ENCODE peak calls at places on chromosomes 5 and 9, in seven cellular contexts. N is PC-9, G is colonic mucosa, H is iPS DF 6.9, F is transverse colon, J is ovary, Q is left ventricle myocardium inferior. L is an unnamed sample.

GRCh38 chr5:80607832-80608231 is 37.8 kb upstream of the ANKRD34B start:
- DNase-seq in G (no peak), H (no peak), J (no peak), N (no peak), Q (no peak), F (no peak), L (no peak)

GRCh38 chr5:95861221-95861857 is 38.8 kb upstream of the GLRX start:
- DNase-seq in H (no peak), Q (peak), F (peak), N (peak), J (peak), G (peak), L (no peak)

GRCh38 chr9:127810378-127811187 is 7.9 kb downstream of the FPGS start:
- DNase-seq in G (no peak), J (no peak), F (no peak), N (no peak), H (no peak), Q (no peak), L (no peak)

GRCh38 chr5:34854459-34855174 is 15.7 kb downstream of the TTC23L start:
- DNase-seq in G (no peak), J (no peak), N (no peak), Q (no peak), F (no peak), H (no peak), L (no peak)

GRCh38 chr9:111975709-111976108 is 79.1 kb downstream of the UGCG start:
- DNase-seq in Q (peak), J (no peak), G (peak), H (peak), N (no peak), F (peak), L (peak)

GRCh38 chr9:137358126-137358525 is 56.1 kb upstream of the NRARP start:
- DNase-seq in N (no peak), H (no peak), G (no peak), J (no peak), F (no peak), Q (no peak), L (no peak)

GRCh38 chr9:36040271-36040925 is 3.7 kb downstream of the RECK start:
- DNase-seq in J (no peak), H (no peak), G (no peak), F (no peak), Q (no peak), N (peak), L (no peak)

GRCh38 chr9:100472725-100473261 is at the start of gene TMEFF1:
- DNase-seq in G (peak), H (peak), J (peak), N (no peak), Q (peak), F (peak), L (peak)

GRCh38 chr5:208449-209114 is 9.4 kb downstream of the CCDC127 start:
- DNase-seq in F (no peak), N (no peak), Q (no peak), J (no peak), G (no peak), H (no peak), L (no peak)

GRCh38 chr9:127049044-127049443 is 73.4 kb downstream of the ANGPTL2 start:
- DNase-seq in N (peak), Q (no peak), J (no peak), H (no peak), F (peak), G (peak), L (no peak)

GRCh38 chr5:43245724-43246385 is 53.8 kb downstream of the NIM1K start:
- DNase-seq in G (no peak), J (no peak), Q (no peak), N (no peak), H (no peak), F (no peak), L (no peak)

GRCh38 chr5:91049800-91050199 is 333.3 kb downstream of the ARRDC3 start:
- DNase-seq in F (no peak), Q (no peak), J (no peak), H (no peak), G (no peak), N (no peak), L (no peak)

GRCh38 chr5:135864503-135865443 is 30.3 kb downstream of the SLC25A48 start:
- DNase-seq in H (no peak), N (no peak), J (no peak), Q (no peak), G (no peak), F (no peak), L (no peak)

GRCh38 chr5:96896285-96896711 is 20.0 kb downstream of the ERAP2 start:
- DNase-seq in J (no peak), N (no peak), G (no peak), H (no peak), Q (no peak), F (no peak), L (no peak)

GRCh38 chr5:179380211-179381035 is 35.2 kb upstream of the ADAMTS2 start:
- DNase-seq in N (no peak), H (no peak), J (no peak), F (no peak), Q (no peak), G (no peak), L (no peak)

GRCh38 chr9:16825971-16826370 is 44.5 kb downstream of the BNC2 start:
- DNase-seq in N (no peak), G (no peak), Q (no peak), F (peak), H (no peak), J (no peak), L (peak)

GRCh38 chr5:68839019-68839552 is 254.7 kb upstream of the SLC30A5 start:
- DNase-seq in G (no peak), H (no peak), Q (no peak), F (no peak), J (no peak), N (no peak), L (no peak)

GRCh38 chr9:134879664-134880483 is 736 bp upstream of the FCN2 start:
- DNase-seq in F (no peak), H (no peak), G (no peak), J (no peak), Q (no peak), N (no peak), L (no peak)

GRCh38 chr9:130835441-130836298 is 616 bp downstream of the ABL1 start:
- DNase-seq in N (no peak), F (peak), G (no peak), J (peak), Q (peak), H (no peak), L (peak)

GRCh38 chr5:115132465-115132864 is 37.2 kb downstream of the TRIM36 start:
- DNase-seq in Q (no peak), H (no peak), F (no peak), G (no peak), J (no peak), N (no peak), L (no peak)

GRCh38 chr5:58925627-58926545 is 343.0 kb downstream of the RAB3C start:
- DNase-seq in N (no peak), F (no peak), H (no peak), J (no peak), G (no peak), Q (no peak), L (no peak)

GRCh38 chr9:4667681-4668080 is 1.4 kb upstream of the SPATA6L start:
- DNase-seq in F (no peak), Q (no peak), H (no peak), J (no peak), G (no peak), N (no peak), L (no peak)

GRCh38 chr9:4662989-4663792 is 1.1 kb downstream of the PLPP6 start:
- DNase-seq in N (peak), F (no peak), Q (no peak), J (no peak), H (no peak), G (no peak), L (no peak)

GRCh38 chr9:4663956-4664355 is 1.9 kb downstream of the PLPP6 start:
- DNase-seq in F (no peak), J (no peak), Q (no peak), G (no peak), N (no peak), H (no peak), L (no peak)

GRCh38 chr9:4666042-4666699 is at the start of gene SPATA6L:
- DNase-seq in J (peak), G (peak), H (no peak), F (peak), Q (peak), N (no peak), L (peak)

GRCh38 chr9:4665357-4665756 is 923 bp downstream of the SPATA6L start:
- DNase-seq in G (no peak), F (no peak), J (no peak), Q (no peak), N (peak), H (no peak), L (no peak)
- H3K27ac ChIP-seq in G (peak), F (peak), J (no peak), Q (no peak), N (no peak), H (no peak), L (no peak)

DNA sequence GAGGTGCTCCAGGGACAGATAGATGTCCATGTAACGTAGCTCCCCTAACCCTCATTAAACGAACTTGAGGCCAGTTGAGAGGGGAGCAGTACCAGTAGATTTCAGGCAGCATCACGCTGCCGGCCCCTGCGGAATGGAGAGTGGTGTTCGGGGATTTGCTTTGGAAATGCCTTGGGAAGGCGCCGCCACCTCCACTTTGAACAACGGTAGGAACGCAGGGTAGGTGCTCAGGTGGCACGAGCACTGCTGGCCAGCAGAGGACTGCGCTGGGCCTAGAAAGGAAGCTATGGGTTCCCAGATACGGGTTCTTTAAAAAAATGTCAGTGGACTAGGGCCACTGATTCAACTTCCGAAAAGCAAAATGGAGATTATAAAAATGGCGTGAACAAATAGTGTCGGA is 271.8 kb downstream of the FANCC start:
- DNase-seq in N (peak), J (no peak), Q (no peak), G (no peak), H (no peak), F (no peak), L (no peak)
- H3K27ac ChIP-seq in N (peak), J (no peak), Q (peak), G (no peak), H (no peak), F (peak), L (no peak)

DNA sequence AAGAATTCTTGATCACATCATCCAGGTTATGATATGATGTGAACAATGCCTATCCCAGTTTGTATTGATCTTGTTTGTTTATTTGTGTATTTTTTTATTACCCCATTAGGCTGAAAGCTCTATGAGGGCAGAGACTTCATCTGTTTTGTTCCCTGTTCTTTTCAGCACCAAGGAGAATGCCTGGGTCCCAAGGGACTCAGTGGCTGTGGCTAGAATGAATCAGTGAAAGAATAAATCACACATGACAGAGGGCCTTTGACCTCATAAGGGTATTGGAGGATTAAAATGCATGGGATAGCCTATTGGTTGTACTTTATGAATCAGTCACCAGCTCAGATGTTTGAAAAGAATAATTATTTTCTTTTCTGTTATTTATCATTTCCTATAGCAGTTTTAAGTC is 292.2 kb downstream of the GAS1 start:
- DNase-seq in H (no peak), G (no peak), N (no peak), J (no peak), F (no peak), Q (no peak), L (no peak)
- H3K27ac ChIP-seq in H (no peak), G (no peak), N (no peak), J (no peak), F (no peak), Q (no peak), L (no peak)

GRCh38 chr9:133063500-133064231 is 1.9 kb downstream of the CEL start:
- DNase-seq in J (no peak), Q (no peak), G (no peak), N (no peak), F (no peak), H (no peak), L (no peak)
- H3K27ac ChIP-seq in J (no peak), Q (no peak), G (no peak), N (no peak), F (no peak), H (no peak), L (no peak)

GRCh38 chr9:108787664-108788048 is 68.1 kb downstream of the ACTL7B start:
- DNase-seq in H (no peak), Q (no peak), F (no peak), N (no peak), G (no peak), J (no peak), L (peak)

GRCh38 chr9:108786756-108787663 is 68.8 kb downstream of the ACTL7B start:
- DNase-seq in F (no peak), H (no peak), G (no peak), N (peak), Q (no peak), J (no peak), L (peak)

GRCh38 chr9:108784998-108785397 is 70.8 kb downstream of the ACTL7B start:
- DNase-seq in G (no peak), Q (no peak), N (no peak), J (no peak), H (no peak), F (no peak), L (peak)

GRCh38 chr9:108784128-108784490 is 71.7 kb downstream of the ACTL7B start:
- DNase-seq in F (no peak), G (no peak), H (no peak), N (no peak), Q (no peak), J (no peak), L (no peak)

GRCh38 chr9:108786322-108786721 is 69.5 kb downstream of the ACTL7B start:
- DNase-seq in G (no peak), N (no peak), F (no peak), Q (no peak), J (no peak), H (no peak), L (no peak)
- H3K27ac ChIP-seq in G (no peak), N (no peak), F (no peak), Q (peak), J (no peak), H (no peak), L (peak)

DNA sequence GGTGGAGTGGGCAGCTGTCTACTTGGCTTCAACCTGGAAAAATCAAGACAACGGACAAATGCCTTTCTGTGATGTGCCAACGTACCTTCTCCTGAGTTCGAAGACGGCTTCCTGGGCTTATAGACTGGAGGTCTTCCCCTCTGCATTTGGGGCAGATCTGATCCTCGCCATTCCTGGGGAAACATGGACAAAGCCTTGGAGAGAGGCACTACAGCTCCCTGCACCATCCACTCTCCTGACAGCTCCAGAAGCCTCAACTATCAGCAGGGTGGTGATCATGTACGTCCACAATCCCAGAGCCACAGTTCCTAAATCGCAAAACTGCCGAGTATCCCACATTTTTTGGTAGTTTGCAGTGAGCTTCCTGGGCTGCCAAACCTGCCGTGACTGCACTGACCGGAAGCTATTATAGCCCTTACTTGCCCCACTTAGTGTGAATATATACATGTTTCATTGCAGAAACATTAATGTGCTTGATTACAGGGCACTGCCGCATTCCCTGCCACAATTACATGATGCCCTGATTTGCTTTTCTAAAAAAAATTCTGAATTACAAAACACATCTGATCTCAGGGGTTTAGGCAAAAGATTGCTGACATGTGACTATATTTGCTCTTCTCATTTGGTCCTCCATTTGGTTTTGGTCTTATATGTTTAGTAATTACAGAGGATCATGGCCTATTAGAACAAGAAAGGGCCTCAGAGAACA is 2.8 kb downstream of the TRAF1 start:
- DNase-seq in Q (no peak), H (no peak), G (no peak), J (no peak), N (no peak), F (peak), L (no peak)
- H3K27ac ChIP-seq in Q (peak), H (no peak), G (no peak), J (no peak), N (no peak), F (peak), L (peak)

GRCh38 chr5:56078271-56078670 is 83.5 kb upstream of the IL6ST start:
- DNase-seq in J (no peak), Q (no peak), N (no peak), H (no peak), F (no peak), G (no peak), L (no peak)

GRCh38 chr5:56077796-56078233 is 83.1 kb upstream of the IL6ST start:
- DNase-seq in F (no peak), H (no peak), Q (no peak), N (no peak), J (no peak), G (no peak), L (no peak)

GRCh38 chr5:56080375-56081052 is 85.8 kb upstream of the IL6ST start:
- DNase-seq in F (no peak), N (no peak), H (no peak), Q (no peak), J (no peak), G (no peak), L (no peak)

GRCh38 chr5:56076486-56076885 is 81.7 kb upstream of the IL6ST start:
- DNase-seq in H (no peak), F (no peak), Q (no peak), G (no peak), J (no peak), N (no peak), L (no peak)

DNA sequence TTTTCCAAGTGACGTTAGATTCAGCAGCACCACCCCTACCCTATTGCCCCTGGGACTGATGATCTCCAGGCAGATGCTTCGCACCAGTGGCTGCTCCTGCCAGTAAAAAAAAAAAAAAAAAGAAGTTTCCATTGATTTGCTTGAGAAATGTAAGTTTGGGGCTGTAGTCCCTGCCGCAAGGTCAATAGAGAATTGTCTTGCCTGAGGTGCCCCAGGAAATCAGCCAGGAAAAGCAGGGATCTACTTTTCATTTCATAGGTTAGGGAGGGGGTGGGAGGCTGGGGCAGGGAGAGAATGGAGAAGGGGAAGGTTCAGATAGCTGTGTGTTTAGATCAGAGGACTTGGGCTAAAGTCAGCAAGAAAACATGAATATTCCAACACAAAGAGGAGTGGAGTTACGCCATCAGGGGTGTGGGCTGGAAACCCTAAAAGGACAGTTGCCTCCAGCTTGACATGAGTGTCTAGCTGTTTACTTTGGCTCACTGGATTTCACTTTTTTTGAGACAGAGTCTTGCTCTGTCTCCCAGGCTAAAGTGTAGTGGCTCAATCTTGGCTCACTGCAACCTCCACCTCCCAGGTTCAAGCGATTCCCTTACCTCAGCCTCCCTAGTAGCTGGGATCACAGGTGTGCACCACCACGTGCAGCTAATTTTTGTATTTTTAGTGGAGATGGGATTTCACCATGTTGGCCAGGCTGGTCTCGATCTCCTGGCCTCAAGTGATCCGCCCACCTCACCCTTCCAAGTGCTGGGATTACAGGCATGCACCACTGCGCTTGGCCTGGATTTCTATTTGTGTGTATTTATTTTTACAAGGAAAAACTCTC is 84.1 kb upstream of the IL6ST start:
- DNase-seq in H (no peak), F (peak), J (no peak), N (no peak), G (no peak), Q (peak), L (no peak)
- H3K27ac ChIP-seq in H (no peak), F (peak), J (no peak), N (no peak), G (no peak), Q (peak), L (no peak)

DNA sequence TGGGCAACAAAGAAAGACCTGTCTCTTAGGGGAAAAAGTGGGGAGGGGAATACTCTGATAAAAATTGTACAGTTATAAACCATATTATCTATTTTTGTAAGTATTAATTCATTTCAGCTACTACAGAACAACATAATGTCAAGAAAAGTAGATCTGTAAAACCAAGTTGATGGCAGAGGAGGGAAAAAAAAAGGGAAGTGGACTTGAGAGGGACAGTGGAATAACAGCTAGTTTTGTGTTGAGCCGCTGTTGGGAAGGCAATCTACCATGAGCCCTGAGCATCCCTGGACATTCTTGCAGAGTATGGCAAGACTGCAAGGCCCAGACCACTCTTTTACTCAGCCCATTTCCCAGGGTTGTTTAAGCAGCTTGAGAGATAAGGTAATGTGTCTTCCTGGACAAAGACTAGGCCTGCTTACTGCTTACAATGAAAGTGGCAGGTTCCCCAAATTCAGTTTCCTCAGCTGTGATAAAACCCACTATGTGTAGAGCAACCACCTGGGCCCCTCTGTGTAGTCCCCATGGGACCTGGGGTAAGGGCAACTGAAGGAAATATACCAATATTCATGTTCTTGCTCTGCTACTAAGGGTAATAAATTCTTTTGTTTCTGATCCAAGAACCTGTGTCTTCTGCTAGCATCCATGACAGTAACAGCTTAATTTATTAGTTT is 25.0 kb downstream of the CEP120 start:
- DNase-seq in J (no peak), G (no peak), H (no peak), Q (no peak), N (no peak), F (no peak), L (no peak)
- H3K27ac ChIP-seq in J (no peak), G (no peak), H (no peak), Q (no peak), N (no peak), F (no peak), L (no peak)

GRCh38 chr9:129594632-129595031 is 26.3 kb downstream of the C9orf50 start:
- DNase-seq in Q (no peak), H (no peak), J (no peak), F (no peak), N (no peak), G (no peak), L (no peak)
- H3K27ac ChIP-seq in Q (no peak), H (no peak), J (peak), F (peak), N (no peak), G (no peak), L (no peak)

L was measured in WERI-Rb-1.